ENCODE peak calls at places on chromosomes 3 and 15, in five cellular contexts. V is HepG2, I is A549, E is GM12878, W is K562. Z is an unnamed sample.

GRCh38 chr15:50944692-50945091 is 36.2 kb downstream of the AP4E1 start:
- DNase-seq in V (no peak), I (no peak), E (no peak), W (no peak), Z (no peak)

GRCh38 chr15:57542505-57542817 is 49.2 kb upstream of the MYZAP start:
- DNase-seq in V (no peak), I (no peak), E (no peak), W (no peak), Z (no peak)

GRCh38 chr3:174270841-174271240 is 588.3 kb upstream of the NAALADL2 start:
- DNase-seq in V (no peak), I (no peak), E (no peak), W (no peak), Z (no peak)

GRCh38 chr3:169891886-169892285 is 19.5 kb upstream of the SAMD7 start:
- DNase-seq in V (no peak), I (no peak), E (no peak), W (no peak), Z (no peak)

GRCh38 chr15:74798388-74799254 is 14.0 kb upstream of the LMAN1L start:
- DNase-seq in V (no peak), I (no peak), E (no peak), W (no peak), Z (no peak)

GRCh38 chr3:11933529-11933928 is 70.7 kb upstream of the SYN2 start:
- DNase-seq in V (no peak), I (no peak), E (no peak), W (no peak), Z (no peak)

GRCh38 chr3:195105389-195105788 is 165.6 kb downstream of the XXYLT1 start:
- DNase-seq in V (peak; percentile 90), I (no peak), E (no peak), W (no peak), Z (no peak)

GRCh38 chr3:31064021-31064420 is 169.6 kb upstream of the GADL1 start:
- DNase-seq in V (no peak), I (no peak), E (no peak), W (no peak), Z (no peak)

GRCh38 chr3:38534180-38534579 is 38.0 kb downstream of the EXOG start:
- DNase-seq in V (no peak), I (no peak), E (no peak), W (no peak), Z (peak; percentile 27)

GRCh38 chr3:63048365-63048764 is 173.1 kb upstream of the CADPS start:
- DNase-seq in V (no peak), I (no peak), E (no peak), W (no peak), Z (no peak)

GRCh38 chr3:17972476-17972875 is 230.0 kb upstream of the TBC1D5 start:
- DNase-seq in V (no peak), I (no peak), E (no peak), W (no peak), Z (no peak)

GRCh38 chr3:189999718-190000117 is 121.0 kb downstream of the P3H2 start:
- DNase-seq in V (peak; percentile 72), I (no peak), E (no peak), W (no peak), Z (no peak)

GRCh38 chr15:74519311-74519710 is 21.7 kb upstream of the ARID3B start:
- DNase-seq in V (no peak), I (no peak), E (no peak), W (no peak), Z (no peak)

GRCh38 chr3:197227780-197228574 is 70.4 kb downstream of the DLG1 start:
- DNase-seq in V (no peak), I (no peak), E (no peak), W (no peak), Z (no peak)

GRCh38 chr15:63124506-63124905 is 2.8 kb downstream of the LACTB start:
- DNase-seq in V (no peak), I (no peak), E (no peak), W (no peak), Z (peak; percentile 26)

GRCh38 chr15:45777781-45778180 is 143.0 kb downstream of the SQOR start:
- DNase-seq in V (no peak), I (no peak), E (no peak), W (no peak), Z (no peak)

GRCh38 chr15:70406624-70407390 is 309.1 kb upstream of the TLE3 start:
- DNase-seq in V (no peak), I (no peak), E (no peak), W (no peak), Z (no peak)

GRCh38 chr3:127170794-127171193 is 22.1 kb upstream of the PRR23E start:
- DNase-seq in V (no peak), I (no peak), E (no peak), W (no peak), Z (peak; percentile 38)

GRCh38 chr3:184570501-184570900 is 8.9 kb downstream of the EPHB3 start:
- DNase-seq in V (no peak), I (no peak), E (no peak), W (no peak), Z (no peak)

GRCh38 chr3:128226794-128227399 is 73.6 kb downstream of the EEFSEC start:
- DNase-seq in V (peak; percentile 31), I (peak; percentile 51), E (no peak), W (peak; percentile 80), Z (peak; percentile 88)

GRCh38 chr15:88465633-88466219 is 1.5 kb downstream of the MRPL46 start:
- DNase-seq in V (peak; percentile 93), I (no peak), E (no peak), W (no peak), Z (no peak)

GRCh38 chr3:122661633-122662032 is 19.0 kb upstream of the PARP14 start:
- DNase-seq in V (no peak), I (no peak), E (no peak), W (no peak), Z (no peak)

GRCh38 chr15:43511012-43511885 is 6.2 kb upstream of the MAP1A start:
- DNase-seq in V (peak; percentile 20), I (peak; percentile 38), E (no peak), W (no peak), Z (peak; percentile 63)

GRCh38 chr15:65833501-65834220 is 35.6 kb upstream of the RAB11A start:
- DNase-seq in V (peak; percentile 29), I (no peak), E (no peak), W (no peak), Z (no peak)

GRCh38 chr3:114411292-114411691 is 117.5 kb downstream of the TIGIT start:
- DNase-seq in V (no peak), I (no peak), E (no peak), W (no peak), Z (no peak)

GRCh38 chr3:38634133-38634532 is 15.4 kb downstream of the SCN5A start:
- DNase-seq in V (peak; percentile 47), I (no peak), E (no peak), W (no peak), Z (no peak)

GRCh38 chr15:90893175-90894090 is 9.1 kb downstream of the FES start:
- DNase-seq in V (peak; percentile 53), I (no peak), E (no peak), W (peak; percentile 17), Z (no peak)

GRCh38 chr3:119619094-119619493 is 21.4 kb downstream of the PLA1A start:
- DNase-seq in V (no peak), I (no peak), E (no peak), W (no peak), Z (no peak)

GRCh38 chr3:60809857-60810256 is 441.4 kb downstream of the FHIT start:
- DNase-seq in V (peak; percentile 16), I (no peak), E (no peak), W (no peak), Z (no peak)

GRCh38 chr3:42685363-42685881 is at the start of gene KLHL40:
- DNase-seq in V (no peak), I (no peak), E (no peak), W (no peak), Z (no peak)

GRCh38 chr3:116188231-116188785 is 257.0 kb downstream of the LSAMP start:
- DNase-seq in V (no peak), I (no peak), E (no peak), W (no peak), Z (no peak)

GRCh38 chr15:70420421-70421196 is 322.9 kb upstream of the TLE3 start:
- DNase-seq in V (no peak), I (no peak), E (no peak), W (no peak), Z (peak; percentile 58)

GRCh38 chr3:17562845-17563244 is 179.6 kb downstream of the TBC1D5 start:
- DNase-seq in V (no peak), I (no peak), E (no peak), W (no peak), Z (no peak)

GRCh38 chr3:197394464-197395321 is 96.3 kb upstream of the DLG1 start:
- DNase-seq in V (no peak), I (no peak), E (peak; percentile 96), W (peak; percentile 33), Z (no peak)

GRCh38 chr15:39774688-39775267 is 7.9 kb downstream of the FSIP1 start:
- DNase-seq in V (no peak), I (no peak), E (no peak), W (no peak), Z (no peak)

GRCh38 chr3:112640333-112640863 is 545 bp downstream of the CCDC80 start:
- DNase-seq in V (no peak), I (peak; percentile 46), E (no peak), W (no peak), Z (no peak)

GRCh38 chr3:48756640-48757039 is 39.6 kb upstream of the IP6K2 start:
- DNase-seq in V (peak; percentile 42), I (no peak), E (no peak), W (no peak), Z (no peak)

DNA sequence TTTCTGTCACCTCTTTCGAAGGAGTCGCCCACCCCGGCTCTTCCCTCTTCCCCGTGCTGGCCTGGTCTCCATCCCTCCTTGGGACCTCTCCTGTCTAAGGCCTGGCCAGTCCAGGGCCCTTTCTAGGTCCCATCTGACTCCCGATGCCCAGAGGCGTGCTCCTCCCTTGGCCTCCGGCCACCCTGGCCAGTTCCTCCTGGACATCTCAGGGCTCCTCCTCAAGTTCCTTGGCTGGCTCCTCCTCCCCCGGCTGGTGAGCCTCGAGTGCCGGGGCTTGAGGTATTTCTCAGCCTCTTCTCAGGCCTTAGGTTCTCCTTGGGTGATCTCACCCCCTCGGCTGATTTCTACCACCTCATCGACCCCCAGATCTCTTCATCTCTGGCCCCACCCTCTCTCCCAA is 94.5 kb upstream of the SLC6A6 start:
- DNase-seq in V (no peak), I (no peak), E (no peak), W (no peak), Z (no peak)
- TF ChIP-seq HDAC2 in V (no peak), I (no peak), E (no peak), W (no peak), Z (no peak)

DNA sequence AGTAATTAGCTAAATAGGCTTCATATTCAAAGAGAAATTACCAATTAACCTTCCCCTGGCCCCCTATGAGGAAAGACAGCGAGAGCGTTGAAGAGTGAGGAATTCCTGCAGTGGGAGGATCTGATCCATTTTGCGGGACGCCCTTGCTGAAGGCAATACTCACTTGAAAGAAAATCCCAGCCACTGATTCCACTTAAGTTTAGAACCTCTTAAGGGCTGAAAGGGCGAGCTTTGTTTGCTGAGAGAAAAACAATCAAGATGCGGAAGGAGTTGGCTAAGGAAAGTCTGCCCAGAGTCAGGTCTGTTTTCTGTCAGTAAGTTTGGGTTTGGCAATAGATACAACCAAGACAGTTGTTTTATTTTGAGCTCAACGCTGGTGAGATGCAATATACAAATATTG is 102.8 kb upstream of the GBE1 start:
- DNase-seq in V (no peak), I (no peak), E (no peak), W (no peak), Z (peak; percentile 9)
- TF ChIP-seq HDAC2 in V (no peak), I (no peak), E (no peak), W (no peak), Z (no peak)

GRCh38 chr15:100059094-100059493 is 282.7 kb downstream of the ADAMTS17 start:
- DNase-seq in V (no peak), I (no peak), E (no peak), W (no peak), Z (no peak)
- TF ChIP-seq HDAC2 in V (no peak), I (no peak), E (no peak), W (no peak), Z (no peak)

GRCh38 chr15:41866263-41866703 is 27.6 kb downstream of the SPTBN5 start:
- DNase-seq in V (peak; percentile 31), I (no peak), E (no peak), W (no peak), Z (no peak)
- TF ChIP-seq HDAC2 in V (no peak), I (no peak), E (no peak), W (no peak), Z (no peak)

Z was measured in H1.